ENCODE peak calls at places on chromosomes 12 and 14, in eight cellular contexts. S is fibroblast of lung, Y is Calu3, N is thoracic aorta, W is astrocyte of the spinal cord, P is cardiac fibroblast, B is neural progenitor cell, O is right lobe of liver. X is an unnamed sample.

GRCh38 chr12:98402671-98403070 is 112.7 kb upstream of the TMPO start:
- DNase-seq in N (no peak), W (no peak), Y (no peak), O (no peak), B (no peak), S (no peak), P (no peak), X (no peak)

GRCh38 chr12:1851126-1851791 is 30.9 kb downstream of the LRTM2 start:
- DNase-seq in B (no peak), O (no peak), S (peak), Y (no peak), P (peak), N (no peak), W (peak), X (no peak)

GRCh38 chr12:120283318-120283717 is 8.4 kb downstream of the RNU4-2 start:
- DNase-seq in B (no peak), N (no peak), O (no peak), P (no peak), W (no peak), Y (no peak), S (no peak), X (no peak)

GRCh38 chr14:22047105-22047504 is 373.5 kb upstream of the OR4E1 start:
- DNase-seq in B (peak), O (no peak), S (no peak), W (no peak), N (no peak), Y (peak), P (no peak), X (no peak)

GRCh38 chr14:32478027-32478426 is 148.9 kb downstream of the AKAP6 start:
- DNase-seq in O (no peak), Y (no peak), N (no peak), S (peak), P (no peak), B (no peak), W (no peak), X (no peak)

GRCh38 chr12:75935544-75936242 is 95.9 kb downstream of the PHLDA1 start:
- DNase-seq in W (no peak), Y (no peak), B (no peak), S (no peak), P (no peak), N (no peak), O (no peak), X (no peak)

GRCh38 chr12:116266220-116266619 is 11.3 kb downstream of the MED13L start:
- DNase-seq in W (peak), O (no peak), P (peak), Y (no peak), B (peak), S (peak), N (no peak), X (no peak)

GRCh38 chr14:65290830-65291229 is 121.7 kb upstream of the FUT8 start:
- DNase-seq in O (no peak), P (peak), B (no peak), Y (peak), W (peak), S (peak), N (no peak), X (no peak)

GRCh38 chr14:26966942-26967341 is 369.1 kb upstream of the NOVA1 start:
- DNase-seq in Y (no peak), P (peak), S (peak), O (no peak), W (peak), B (no peak), N (no peak), X (no peak)

GRCh38 chr14:92540472-92541048 is 27.0 kb downstream of the RIN3 start:
- DNase-seq in B (no peak), P (peak), W (peak), S (peak), N (peak), Y (peak), O (peak), X (no peak)

GRCh38 chr12:116525418-116526001 is 33.7 kb upstream of the MAP1LC3B2 start:
- DNase-seq in W (peak), N (peak), Y (peak), B (no peak), P (peak), O (peak), S (peak), X (peak)

GRCh38 chr12:76024942-76025600 is 6.5 kb downstream of the PHLDA1 start:
- DNase-seq in N (no peak), B (no peak), Y (no peak), W (peak), P (peak), S (peak), O (no peak), X (no peak)

GRCh38 chr12:69682136-69682755 is 16.9 kb downstream of the BEST3 start:
- DNase-seq in O (no peak), P (no peak), B (no peak), Y (no peak), S (no peak), N (no peak), W (no peak), X (no peak)

GRCh38 chr12:82655751-82656150 is 31.0 kb upstream of the TMTC2 start:
- DNase-seq in Y (no peak), N (no peak), P (no peak), B (no peak), W (no peak), S (no peak), O (no peak), X (no peak)

GRCh38 chr14:34029921-34030334 is 79.1 kb upstream of the EGLN3 start:
- DNase-seq in Y (no peak), S (peak), N (no peak), O (no peak), B (peak), W (peak), P (no peak), X (peak)

GRCh38 chr12:113298861-113299545 is 35.9 kb downstream of the SLC8B1 start:
- DNase-seq in Y (no peak), W (no peak), S (peak), O (peak), N (peak), B (no peak), P (peak), X (no peak)

GRCh38 chr12:47547077-47547476 is 158.8 kb downstream of the RPAP3 start:
- DNase-seq in S (peak), B (peak), Y (no peak), P (peak), O (no peak), W (peak), N (no peak), X (no peak)

GRCh38 chr12:48927261-48927660 is 2.0 kb upstream of the FKBP11 start:
- DNase-seq in P (no peak), N (no peak), Y (no peak), S (peak), B (no peak), W (peak), O (no peak), X (no peak)

GRCh38 chr14:75880512-75880911 is 101.3 kb downstream of the TGFB3 start:
- DNase-seq in P (no peak), W (no peak), N (no peak), B (peak), Y (no peak), S (no peak), O (no peak), X (no peak)

GRCh38 chr12:88035907-88036289 is 6.7 kb upstream of the C12orf50 start:
- DNase-seq in Y (peak), B (no peak), P (no peak), W (no peak), O (no peak), S (no peak), N (no peak), X (no peak)

GRCh38 chr14:69087061-69087461 is 65.9 kb downstream of the DCAF5 start:
- DNase-seq in B (no peak), N (no peak), Y (no peak), O (no peak), W (peak), P (peak), S (peak), X (no peak)

GRCh38 chr14:50928002-50928635 is 16.2 kb downstream of the PYGL start:
- DNase-seq in S (peak), O (peak), W (peak), P (peak), B (no peak), N (peak), Y (no peak), X (no peak)

GRCh38 chr12:89020121-89020480 is 332.2 kb downstream of the DUSP6 start:
- DNase-seq in S (no peak), B (no peak), Y (no peak), W (no peak), N (no peak), O (no peak), P (no peak), X (no peak)

GRCh38 chr12:114530417-114530816 is 124.5 kb upstream of the TBX5 start:
- DNase-seq in B (no peak), Y (no peak), P (no peak), S (no peak), W (no peak), N (no peak), O (no peak), X (no peak)

GRCh38 chr12:96502477-96502876 is 13.1 kb downstream of the CFAP54 start:
- DNase-seq in W (no peak), B (no peak), P (peak), N (no peak), S (no peak), O (no peak), Y (no peak), X (no peak)

GRCh38 chr12:100868487-100868886 is 73.9 kb downstream of the ANO4 start:
- DNase-seq in W (peak), Y (no peak), N (no peak), P (peak), O (no peak), B (no peak), S (peak), X (no peak)
- TF ChIP-seq CTCF in W (no peak), Y (no peak), N (no peak), P (no peak), O (no peak), B (no peak), S (no peak), X (no peak)

DNA sequence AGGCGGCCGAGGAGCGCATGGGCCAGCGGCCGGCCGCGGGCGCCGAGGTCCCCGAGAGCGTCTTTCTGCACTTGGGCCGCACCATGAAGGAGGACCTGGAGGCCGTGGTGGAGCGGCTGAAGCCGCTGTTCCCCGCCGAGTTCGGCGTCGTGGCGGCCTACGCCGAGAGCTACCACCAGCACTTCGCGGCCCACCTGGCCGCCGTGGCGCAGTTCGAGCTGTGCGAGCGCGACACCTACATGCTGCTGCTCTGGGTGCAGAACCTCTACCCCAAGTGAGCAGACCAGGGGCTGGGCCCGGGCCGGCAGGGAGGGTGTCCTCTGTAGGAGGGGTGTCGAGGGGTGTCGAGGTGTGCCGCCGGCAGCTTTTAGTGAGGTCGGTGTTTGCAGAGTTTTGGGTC is 4.1 kb downstream of the TNFAIP2 start:
- DNase-seq in P (no peak), S (no peak), Y (no peak), N (no peak), O (no peak), B (no peak), W (no peak), X (no peak)
- TF ChIP-seq CTCF in P (no peak), S (no peak), Y (no peak), N (no peak), O (no peak), B (no peak), W (no peak), X (no peak)

GRCh38 chr12:125185740-125186470 is 120.7 kb downstream of the AACS start:
- DNase-seq in N (no peak), S (peak), O (peak), W (peak), P (peak), B (peak), Y (peak), X (peak)
- TF ChIP-seq CTCF in N (no peak), S (peak), O (peak), W (peak), P (no peak), B (peak), Y (peak), X (no peak)

GRCh38 chr14:77616133-77616453 is 344 bp downstream of the SPTLC2 start:
- DNase-seq in Y (no peak), W (no peak), N (no peak), S (no peak), O (no peak), B (no peak), P (no peak), X (no peak)

GRCh38 chr14:77615231-77616132 is 955 bp downstream of the SPTLC2 start:
- DNase-seq in Y (no peak), S (peak), P (peak), O (no peak), W (peak), B (peak), N (no peak), X (no peak)

GRCh38 chr14:77618381-77618780 is 1.9 kb upstream of the SPTLC2 start:
- DNase-seq in B (no peak), N (no peak), P (no peak), S (no peak), Y (no peak), O (no peak), W (no peak), X (no peak)

GRCh38 chr14:77613207-77613606 is 3.2 kb downstream of the SPTLC2 start:
- DNase-seq in S (peak), B (no peak), Y (no peak), W (no peak), P (no peak), N (no peak), O (no peak), X (no peak)

GRCh38 chr14:77616454-77617229 is at the start of gene SPTLC2:
- DNase-seq in B (peak), W (peak), Y (peak), O (peak), P (peak), S (peak), N (peak), X (peak)
- TF ChIP-seq CTCF in B (peak), W (peak), Y (no peak), O (no peak), P (no peak), S (no peak), N (no peak), X (no peak)

DNA sequence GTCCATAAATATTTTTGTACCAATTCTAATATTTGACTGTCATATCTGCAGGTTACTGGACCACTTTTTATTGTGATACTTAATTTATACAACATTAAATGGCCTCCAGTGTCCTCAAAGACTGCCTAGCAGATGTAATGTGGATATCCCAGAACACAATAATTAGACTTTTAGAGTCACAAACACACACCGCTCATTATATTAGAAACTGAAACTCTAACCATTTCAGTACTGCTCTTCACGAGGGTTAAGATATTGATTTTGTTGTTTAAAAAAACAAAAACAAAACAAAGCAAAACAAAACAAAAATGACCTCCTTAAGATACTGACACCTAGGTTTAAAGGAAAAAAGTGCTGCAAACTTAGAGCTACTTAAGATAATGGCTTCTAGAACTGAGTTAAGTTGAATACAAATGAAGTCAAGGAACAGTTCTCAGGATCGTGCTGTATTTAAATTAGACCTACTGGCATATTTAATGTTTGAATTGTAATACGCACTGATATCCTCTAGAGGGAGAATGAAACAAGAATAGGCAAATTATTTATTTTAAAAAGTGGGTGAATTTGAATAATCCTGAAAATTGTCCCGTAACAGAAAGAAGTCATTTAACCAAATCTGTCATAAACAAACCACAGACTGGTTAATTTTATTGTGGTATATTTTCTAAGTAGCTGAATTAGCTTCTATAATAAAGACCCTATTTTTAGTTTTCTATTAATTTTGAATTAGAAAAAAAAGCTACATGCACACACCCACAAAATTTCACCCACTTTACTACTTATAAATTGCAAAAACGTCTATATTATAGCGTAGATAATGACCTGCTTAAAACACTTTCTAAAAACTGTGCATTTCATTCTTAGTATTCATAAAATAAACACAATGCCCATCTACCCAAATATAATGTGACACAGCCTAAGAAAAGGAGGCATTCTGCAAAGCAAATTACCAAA is 395.2 kb upstream of the DCN start:
- DNase-seq in W (peak), S (peak), P (peak), O (no peak), B (no peak), Y (no peak), N (no peak), X (no peak)
- TF ChIP-seq CTCF in W (peak), S (peak), P (peak), O (peak), B (peak), Y (peak), N (peak), X (peak)

DNA sequence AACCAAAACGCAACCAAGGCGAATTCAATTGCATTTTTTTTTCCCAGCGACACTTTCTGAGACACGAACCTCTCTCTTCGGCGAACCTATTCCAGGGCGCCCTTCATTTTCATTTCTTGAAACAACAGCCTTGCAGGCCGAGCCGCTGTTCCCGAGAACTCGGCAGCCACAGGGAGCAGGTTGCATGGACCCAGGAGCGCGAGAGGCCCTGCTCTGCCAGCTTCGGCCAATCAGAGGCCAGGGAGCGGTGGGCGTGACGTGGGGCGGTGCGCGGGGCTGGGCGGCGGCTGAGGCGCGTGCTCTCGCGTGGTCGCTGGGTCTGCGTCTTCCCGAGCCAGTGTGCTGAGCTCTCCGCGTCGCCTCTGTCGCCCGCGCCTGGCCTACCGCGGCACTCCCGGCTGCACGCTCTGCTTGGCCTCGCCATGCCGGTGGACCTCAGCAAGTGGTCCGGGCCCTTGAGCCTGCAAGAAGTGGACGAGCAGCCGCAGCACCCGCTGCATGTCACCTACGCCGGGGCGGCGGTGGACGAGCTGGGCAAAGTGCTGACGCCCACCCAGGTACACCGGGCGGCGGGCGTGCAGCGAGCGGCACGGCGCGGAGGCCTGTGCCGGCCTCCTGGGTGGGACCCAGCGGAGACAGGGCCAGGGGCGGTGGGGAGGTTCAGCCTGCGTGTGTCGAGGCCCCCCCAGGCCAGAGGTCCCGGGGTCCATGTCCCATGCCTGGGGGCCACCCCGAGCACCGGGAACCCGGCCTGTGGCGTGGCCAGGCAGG is at the start of gene PEBP1:
- DNase-seq in N (peak), P (peak), W (peak), S (peak), B (peak), O (peak), Y (peak), X (peak)
- TF ChIP-seq CTCF in N (no peak), P (no peak), W (no peak), S (no peak), B (no peak), O (no peak), Y (no peak), X (no peak)

GRCh38 chr14:52427460-52427859 is 113.3 kb downstream of the PTGER2 start:
- DNase-seq in O (no peak), N (no peak), W (no peak), P (no peak), S (no peak), B (no peak), Y (no peak), X (no peak)

GRCh38 chr14:52417139-52417538 is 103.0 kb downstream of the PTGER2 start:
- DNase-seq in B (no peak), N (no peak), P (no peak), W (no peak), S (no peak), O (no peak), Y (no peak), X (no peak)

DNA sequence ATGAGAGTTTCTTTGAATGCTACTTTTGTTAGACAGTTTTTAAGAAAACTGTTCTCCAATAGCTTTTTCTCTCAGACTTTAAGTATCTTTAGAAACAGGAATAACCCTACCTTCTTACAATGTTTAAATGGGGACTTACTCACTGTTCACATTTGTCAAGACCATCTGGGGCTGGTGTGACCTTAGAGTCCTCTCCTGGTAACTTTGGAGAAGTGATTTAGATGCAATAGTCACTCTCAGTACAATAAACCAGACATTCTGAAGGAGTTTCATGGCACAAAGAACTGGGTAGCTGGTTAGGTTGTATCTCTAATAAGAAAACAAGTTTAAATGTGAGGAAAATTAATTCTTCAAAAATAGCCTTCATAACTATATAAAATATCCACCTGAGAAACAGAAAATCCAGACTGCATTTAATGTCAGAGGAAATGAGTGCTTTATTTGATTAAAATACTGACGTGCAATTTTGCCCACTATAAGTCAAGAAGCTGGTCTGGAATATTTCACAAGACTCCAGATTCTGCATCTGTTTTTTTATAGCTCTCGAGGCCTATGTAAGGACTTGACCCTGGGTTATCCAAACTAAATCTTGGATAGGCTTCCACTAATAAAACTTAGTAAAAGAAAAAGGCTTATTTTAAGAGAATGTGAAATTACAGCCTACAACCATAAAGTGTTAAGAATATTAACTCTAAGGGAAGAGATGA is 108.7 kb downstream of the PTGER2 start:
- DNase-seq in S (no peak), O (no peak), W (no peak), Y (no peak), B (no peak), P (peak), N (no peak), X (no peak)
- TF ChIP-seq CTCF in S (no peak), O (no peak), W (no peak), Y (no peak), B (no peak), P (no peak), N (no peak), X (no peak)

X was measured in nephron progenitor cell.